ENCODE peak calls at places on chromosomes 5 and 9, in nine cellular contexts. One of them, this sample, is unnamed. For H3K4me1, the result is how much of the 10 kb centered on the place peaks cover.

GRCh38 chr9:134365791-134366222 is 39.6 kb downstream of the RXRA start:
- DNase-seq in gastrocnemius medialis: peak
- DNase-seq in heart right ventricle: peak
- DNase-seq in Panc1: no peak
- DNase-seq in heart left ventricle: peak
- DNase-seq in aorta: no peak
- DNase-seq in HAP-1: no peak
- DNase-seq in adrenal gland: peak
- DNase-seq in GM23248: peak
- DNase-seq in this sample: no peak

GRCh38 chr5:9787813-9788600 is 157.9 kb upstream of the TAS2R1 start:
- DNase-seq in HAP-1: no peak
- DNase-seq in Panc1: no peak
- DNase-seq in heart right ventricle: peak
- DNase-seq in heart left ventricle: peak
- DNase-seq in aorta: no peak
- DNase-seq in gastrocnemius medialis: no peak
- DNase-seq in adrenal gland: no peak
- DNase-seq in GM23248: no peak
- DNase-seq in this sample: no peak

GRCh38 chr5:90307386-90308181 is 102.0 kb downstream of the CETN3 start:
- DNase-seq in heart right ventricle: no peak
- DNase-seq in heart left ventricle: no peak
- DNase-seq in adrenal gland: no peak
- DNase-seq in GM23248: no peak
- DNase-seq in gastrocnemius medialis: no peak
- DNase-seq in HAP-1: no peak
- DNase-seq in aorta: no peak
- DNase-seq in Panc1: no peak
- DNase-seq in this sample: no peak

GRCh38 chr9:118230319-118230718 is 526.1 kb downstream of the TLR4 start:
- DNase-seq in adrenal gland: no peak
- DNase-seq in heart left ventricle: no peak
- DNase-seq in aorta: no peak
- DNase-seq in Panc1: no peak
- DNase-seq in HAP-1: no peak
- DNase-seq in gastrocnemius medialis: no peak
- DNase-seq in heart right ventricle: no peak
- DNase-seq in GM23248: no peak
- DNase-seq in this sample: no peak

GRCh38 chr5:139577689-139578347 is 16.7 kb downstream of the UBE2D2 start:
- DNase-seq in aorta: no peak
- DNase-seq in heart left ventricle: no peak
- DNase-seq in GM23248: no peak
- DNase-seq in Panc1: no peak
- DNase-seq in adrenal gland: no peak
- DNase-seq in HAP-1: no peak
- DNase-seq in gastrocnemius medialis: no peak
- DNase-seq in heart right ventricle: no peak
- DNase-seq in this sample: no peak

GRCh38 chr5:132979367-132979935 is 16.0 kb upstream of the AFF4 start:
- DNase-seq in HAP-1: no peak
- DNase-seq in heart left ventricle: no peak
- DNase-seq in GM23248: peak
- DNase-seq in gastrocnemius medialis: no peak
- DNase-seq in heart right ventricle: no peak
- DNase-seq in aorta: no peak
- DNase-seq in Panc1: peak
- DNase-seq in adrenal gland: no peak
- DNase-seq in this sample: no peak

GRCh38 chr5:34941936-34942335 is 12.6 kb downstream of the DNAJC21 start:
- DNase-seq in heart right ventricle: no peak
- DNase-seq in Panc1: no peak
- DNase-seq in adrenal gland: no peak
- DNase-seq in aorta: no peak
- DNase-seq in heart left ventricle: no peak
- DNase-seq in GM23248: no peak
- DNase-seq in HAP-1: no peak
- DNase-seq in gastrocnemius medialis: no peak
- DNase-seq in this sample: no peak

GRCh38 chr5:163609910-163610309 is 104.5 kb downstream of the MAT2B start:
- DNase-seq in heart left ventricle: no peak
- DNase-seq in Panc1: no peak
- DNase-seq in adrenal gland: no peak
- DNase-seq in HAP-1: no peak
- DNase-seq in heart right ventricle: no peak
- DNase-seq in aorta: no peak
- DNase-seq in gastrocnemius medialis: no peak
- DNase-seq in GM23248: no peak
- DNase-seq in this sample: no peak

GRCh38 chr9:127398715-127399400 is 1.9 kb downstream of the SLC2A8 start:
- DNase-seq in heart left ventricle: no peak
- DNase-seq in aorta: no peak
- DNase-seq in Panc1: no peak
- DNase-seq in heart right ventricle: no peak
- DNase-seq in GM23248: no peak
- DNase-seq in gastrocnemius medialis: no peak
- DNase-seq in adrenal gland: no peak
- DNase-seq in HAP-1: no peak
- DNase-seq in this sample: no peak

GRCh38 chr9:95460627-95461164 is 56.1 kb downstream of the PTCH1 start:
- DNase-seq in adrenal gland: no peak
- DNase-seq in GM23248: no peak
- DNase-seq in gastrocnemius medialis: no peak
- DNase-seq in heart left ventricle: no peak
- DNase-seq in aorta: no peak
- DNase-seq in Panc1: no peak
- DNase-seq in heart right ventricle: no peak
- DNase-seq in HAP-1: no peak
- DNase-seq in this sample: no peak

GRCh38 chr9:95459218-95459617 is 57.6 kb downstream of the PTCH1 start:
- DNase-seq in GM23248: no peak
- DNase-seq in gastrocnemius medialis: no peak
- DNase-seq in adrenal gland: no peak
- DNase-seq in HAP-1: no peak
- DNase-seq in heart left ventricle: no peak
- DNase-seq in Panc1: no peak
- DNase-seq in aorta: no peak
- DNase-seq in heart right ventricle: no peak
- DNase-seq in this sample: no peak

GRCh38 chr9:95461448-95462381 is 55.1 kb downstream of the PTCH1 start:
- DNase-seq in aorta: no peak
- DNase-seq in GM23248: no peak
- DNase-seq in heart right ventricle: no peak
- DNase-seq in heart left ventricle: no peak
- DNase-seq in HAP-1: no peak
- DNase-seq in Panc1: no peak
- DNase-seq in adrenal gland: no peak
- DNase-seq in gastrocnemius medialis: no peak
- DNase-seq in this sample: no peak

GRCh38 chr9:95458666-95459065 is 58.1 kb downstream of the PTCH1 start:
- DNase-seq in GM23248: no peak
- DNase-seq in heart left ventricle: no peak
- DNase-seq in adrenal gland: peak
- DNase-seq in gastrocnemius medialis: no peak
- DNase-seq in heart right ventricle: no peak
- DNase-seq in aorta: no peak
- DNase-seq in Panc1: no peak
- DNase-seq in HAP-1: peak
- DNase-seq in this sample: no peak

DNA sequence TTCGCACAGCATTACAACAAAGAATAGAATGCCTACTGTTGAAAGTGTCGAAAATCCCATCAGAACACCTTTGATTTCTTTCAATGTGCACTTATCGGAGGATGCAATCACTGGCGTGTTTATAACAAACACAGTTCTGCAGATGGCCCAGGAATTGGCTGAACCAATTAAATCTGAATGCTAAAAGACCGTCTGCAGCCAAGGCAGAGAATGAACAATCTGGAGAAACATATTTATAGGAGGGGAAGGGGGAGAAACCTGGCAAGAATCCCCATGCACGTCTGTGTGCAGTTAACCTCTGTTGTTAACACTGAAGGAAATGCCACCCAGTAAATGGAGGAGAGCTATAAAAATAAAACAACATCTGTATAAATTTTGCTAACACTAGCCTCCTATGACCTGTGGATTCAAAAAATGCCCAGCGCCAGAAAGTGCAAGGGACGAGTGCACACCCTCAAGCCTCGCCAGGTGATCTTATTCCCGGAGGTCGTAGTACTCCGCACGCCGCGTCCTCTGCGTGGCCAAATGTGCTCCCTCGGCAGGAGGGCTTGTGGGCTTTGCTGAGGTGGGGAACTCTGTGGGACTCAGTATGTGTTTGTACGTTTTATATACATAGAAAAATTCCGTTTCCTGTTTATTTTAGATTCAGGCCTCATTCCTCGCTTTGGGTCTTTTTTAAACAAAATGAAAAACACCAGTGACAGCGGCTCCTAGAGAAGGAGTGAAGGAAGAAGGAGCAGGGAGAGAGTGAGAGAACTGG is 56.7 kb downstream of the PTCH1 start:
- DNase-seq in gastrocnemius medialis: no peak
- DNase-seq in Panc1: no peak
- DNase-seq in heart left ventricle: no peak
- DNase-seq in HAP-1: no peak
- DNase-seq in adrenal gland: no peak
- DNase-seq in aorta: no peak
- DNase-seq in GM23248: no peak
- DNase-seq in heart right ventricle: no peak
- DNase-seq in this sample: no peak
- H3K4me1 ChIP-seq in gastrocnemius medialis: under half
- H3K4me1 ChIP-seq in Panc1: under half
- H3K4me1 ChIP-seq in heart left ventricle: under half
- H3K4me1 ChIP-seq in HAP-1: under half
- H3K4me1 ChIP-seq in adrenal gland: under half
- H3K4me1 ChIP-seq in aorta: under half
- H3K4me1 ChIP-seq in GM23248: under half
- H3K4me1 ChIP-seq in heart right ventricle: under half
- H3K4me1 ChIP-seq in this sample: under half

DNA sequence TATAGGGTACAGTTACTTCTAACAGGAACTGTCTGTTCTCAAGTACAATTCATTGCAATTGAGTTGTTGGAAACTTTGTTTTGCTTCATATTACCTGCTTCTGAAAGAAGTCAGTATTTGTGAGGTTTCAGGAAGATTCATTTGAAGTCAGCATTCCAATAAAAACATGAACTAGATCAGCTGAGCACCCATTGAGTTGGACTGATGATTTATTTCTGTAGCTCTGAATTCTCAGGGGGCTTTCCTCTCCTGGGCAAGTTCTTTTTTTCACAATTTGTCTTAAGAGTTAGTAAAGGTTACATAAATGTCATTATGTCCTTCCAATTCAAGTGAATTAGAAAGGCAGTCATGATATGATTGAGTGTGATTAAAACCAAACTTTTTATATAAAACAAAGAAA is 16.2 kb upstream of the KIF2A start:
- DNase-seq in HAP-1: no peak
- DNase-seq in gastrocnemius medialis: no peak
- DNase-seq in Panc1: no peak
- DNase-seq in heart right ventricle: no peak
- DNase-seq in GM23248: no peak
- DNase-seq in heart left ventricle: no peak
- DNase-seq in adrenal gland: no peak
- DNase-seq in aorta: no peak
- DNase-seq in this sample: no peak
- H3K4me1 ChIP-seq in HAP-1: under half
- H3K4me1 ChIP-seq in gastrocnemius medialis: under half
- H3K4me1 ChIP-seq in Panc1: under half
- H3K4me1 ChIP-seq in heart right ventricle: under half
- H3K4me1 ChIP-seq in GM23248: under half
- H3K4me1 ChIP-seq in heart left ventricle: under half
- H3K4me1 ChIP-seq in adrenal gland: under half
- H3K4me1 ChIP-seq in aorta: under half
- H3K4me1 ChIP-seq in this sample: under half

GRCh38 chr9:131732636-131733340 is 7.1 kb downstream of the RAPGEF1 start:
- DNase-seq in gastrocnemius medialis: no peak
- DNase-seq in heart right ventricle: no peak
- DNase-seq in adrenal gland: no peak
- DNase-seq in HAP-1: no peak
- DNase-seq in heart left ventricle: no peak
- DNase-seq in aorta: no peak
- DNase-seq in Panc1: no peak
- DNase-seq in GM23248: no peak
- DNase-seq in this sample: no peak

GRCh38 chr9:131734781-131735180 is 5.1 kb downstream of the RAPGEF1 start:
- DNase-seq in Panc1: no peak
- DNase-seq in GM23248: no peak
- DNase-seq in gastrocnemius medialis: no peak
- DNase-seq in HAP-1: no peak
- DNase-seq in adrenal gland: no peak
- DNase-seq in heart right ventricle: no peak
- DNase-seq in aorta: no peak
- DNase-seq in heart left ventricle: no peak
- DNase-seq in this sample: no peak

GRCh38 chr9:131732061-131732526 is 7.8 kb downstream of the RAPGEF1 start:
- DNase-seq in adrenal gland: no peak
- DNase-seq in GM23248: peak
- DNase-seq in aorta: no peak
- DNase-seq in Panc1: no peak
- DNase-seq in heart left ventricle: no peak
- DNase-seq in HAP-1: no peak
- DNase-seq in heart right ventricle: no peak
- DNase-seq in gastrocnemius medialis: peak
- DNase-seq in this sample: no peak

GRCh38 chr9:131734165-131734610 is 5.7 kb downstream of the RAPGEF1 start:
- DNase-seq in Panc1: no peak
- DNase-seq in gastrocnemius medialis: peak
- DNase-seq in heart right ventricle: peak
- DNase-seq in heart left ventricle: peak
- DNase-seq in adrenal gland: peak
- DNase-seq in aorta: peak
- DNase-seq in GM23248: peak
- DNase-seq in HAP-1: no peak
- DNase-seq in this sample: no peak

GRCh38 chr9:131733601-131734061 is 6.2 kb downstream of the RAPGEF1 start:
- DNase-seq in gastrocnemius medialis: peak
- DNase-seq in Panc1: no peak
- DNase-seq in heart left ventricle: no peak
- DNase-seq in aorta: no peak
- DNase-seq in heart right ventricle: peak
- DNase-seq in HAP-1: no peak
- DNase-seq in GM23248: peak
- DNase-seq in adrenal gland: peak
- DNase-seq in this sample: peak
- H3K4me1 ChIP-seq in gastrocnemius medialis: half or more
- H3K4me1 ChIP-seq in Panc1: half or more
- H3K4me1 ChIP-seq in heart left ventricle: half or more
- H3K4me1 ChIP-seq in aorta: under half
- H3K4me1 ChIP-seq in heart right ventricle: half or more
- H3K4me1 ChIP-seq in HAP-1: under half
- H3K4me1 ChIP-seq in GM23248: under half
- H3K4me1 ChIP-seq in adrenal gland: half or more
- H3K4me1 ChIP-seq in this sample: half or more

DNA sequence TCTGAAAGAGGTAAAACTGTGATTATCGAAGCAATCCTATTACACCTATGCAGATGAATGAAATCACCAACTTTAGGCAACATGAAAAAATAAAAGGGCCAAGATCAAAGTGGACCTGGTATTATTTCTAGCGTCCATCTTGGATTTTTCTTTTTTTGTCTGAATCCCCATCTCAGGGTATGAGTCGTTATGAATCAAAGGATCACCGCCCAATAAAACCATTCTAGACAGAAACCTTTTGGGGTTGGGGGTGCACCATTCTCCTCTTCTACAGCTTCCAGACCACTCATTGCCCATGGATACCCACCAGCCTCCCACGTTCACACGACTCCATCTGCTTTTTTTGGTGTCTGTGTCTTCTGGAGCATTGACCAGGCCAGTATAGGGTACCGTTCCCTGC is 33.4 kb downstream of the MAP1B start:
- DNase-seq in aorta: no peak
- DNase-seq in GM23248: peak
- DNase-seq in gastrocnemius medialis: no peak
- DNase-seq in HAP-1: no peak
- DNase-seq in heart right ventricle: no peak
- DNase-seq in Panc1: no peak
- DNase-seq in adrenal gland: no peak
- DNase-seq in heart left ventricle: no peak
- DNase-seq in this sample: no peak
- H3K4me1 ChIP-seq in aorta: under half
- H3K4me1 ChIP-seq in GM23248: half or more
- H3K4me1 ChIP-seq in gastrocnemius medialis: under half
- H3K4me1 ChIP-seq in HAP-1: half or more
- H3K4me1 ChIP-seq in heart right ventricle: under half
- H3K4me1 ChIP-seq in Panc1: under half
- H3K4me1 ChIP-seq in adrenal gland: under half
- H3K4me1 ChIP-seq in heart left ventricle: under half
- H3K4me1 ChIP-seq in this sample: half or more

This sample was measured in RWPE2.